ENCODE peak calls at places on chromosomes 2 and 18, in nine cellular contexts. N is T-helper 1 cell, K is OCI-LY7, G is T-helper 17 cell, Y is AG09319, S is stomach, H is AG04449, M is Daoy, V is HS-27A. L is an unnamed sample.

GRCh38 chr2:239682518-239682917 is 281.7 kb upstream of the HDAC4 start:
- DNase-seq in N (no peak), K (no peak), G (no peak), Y (no peak), S (no peak), H (no peak), M (no peak), V (no peak), L (no peak)

GRCh38 chr2:23273786-23274185 is 111.2 kb upstream of the KLHL29 start:
- DNase-seq in N (no peak), K (no peak), G (no peak), Y (no peak), S (no peak), H (no peak), M (peak; percentile 55), V (peak; percentile 68), L (no peak)

GRCh38 chr2:30115141-30115980 is 31.4 kb upstream of the YPEL5 start:
- DNase-seq in N (no peak), K (peak; percentile 79), G (no peak), Y (peak; percentile 61), S (peak; percentile 87), H (no peak), M (peak; percentile 88), V (peak; percentile 71), L (peak; percentile 25)

GRCh38 chr2:39735648-39736047 is 43.4 kb downstream of the THUMPD2 start:
- DNase-seq in N (no peak), K (no peak), G (no peak), Y (no peak), S (no peak), H (no peak), M (no peak), V (no peak), L (no peak)

GRCh38 chr2:206472094-206472493 is 28.8 kb downstream of the ADAM23 start:
- DNase-seq in N (no peak), K (no peak), G (no peak), Y (no peak), S (no peak), H (no peak), M (no peak), V (no peak), L (no peak)

GRCh38 chr2:222052934-222053367 is 245.8 kb downstream of the PAX3 start:
- DNase-seq in N (no peak), K (no peak), G (no peak), Y (no peak), S (no peak), H (no peak), M (no peak), V (no peak), L (no peak)

GRCh38 chr18:59663096-59663495 is 34.1 kb downstream of the CCBE1 start:
- DNase-seq in N (no peak), K (no peak), G (no peak), Y (no peak), S (no peak), H (no peak), M (no peak), V (no peak), L (no peak)

GRCh38 chr2:121626777-121627524 is 22.3 kb downstream of the CLASP1 start:
- DNase-seq in N (no peak), K (no peak), G (no peak), Y (no peak), S (peak; percentile 75), H (no peak), M (no peak), V (no peak), L (no peak)

GRCh38 chr2:217555075-217555876 is 447.5 kb downstream of the TNS1 start:
- DNase-seq in N (no peak), K (no peak), G (no peak), Y (no peak), S (no peak), H (no peak), M (no peak), V (no peak), L (no peak)

GRCh38 chr2:1685957-1686783 is 58.1 kb downstream of the PXDN start:
- DNase-seq in N (no peak), K (no peak), G (no peak), Y (no peak), S (no peak), H (no peak), M (peak; percentile 53), V (peak; percentile 51), L (no peak)

GRCh38 chr2:212973347-212973746 is 178.1 kb downstream of the IKZF2 start:
- DNase-seq in N (no peak), K (no peak), G (no peak), Y (no peak), S (no peak), H (no peak), M (no peak), V (no peak), L (no peak)

GRCh38 chr2:18455256-18455862 is 105.1 kb downstream of the RDH14 start:
- DNase-seq in N (no peak), K (no peak), G (no peak), Y (peak; percentile 48), S (no peak), H (peak; percentile 70), M (peak; percentile 25), V (no peak), L (no peak)

GRCh38 chr2:37361416-37361815 is 17.0 kb downstream of the QPCT start:
- DNase-seq in N (no peak), K (no peak), G (no peak), Y (no peak), S (no peak), H (no peak), M (no peak), V (no peak), L (no peak)

GRCh38 chr2:6683481-6683880 is 182.2 kb downstream of the CMPK2 start:
- DNase-seq in N (no peak), K (no peak), G (no peak), Y (no peak), S (no peak), H (no peak), M (no peak), V (no peak), L (no peak)

GRCh38 chr18:46421973-46422551 is 235.0 kb downstream of the LOXHD1 start:
- DNase-seq in N (no peak), K (no peak), G (no peak), Y (no peak), S (no peak), H (no peak), M (no peak), V (no peak), L (no peak)

GRCh38 chr2:216210711-216211131 is 101.6 kb downstream of the XRCC5 start:
- DNase-seq in N (no peak), K (no peak), G (no peak), Y (no peak), S (no peak), H (no peak), M (no peak), V (no peak), L (no peak)

GRCh38 chr2:150917956-150918713 is 343.5 kb downstream of the RBM43 start:
- DNase-seq in N (no peak), K (no peak), G (no peak), Y (no peak), S (no peak), H (no peak), M (no peak), V (no peak), L (no peak)

GRCh38 chr18:43531438-43531837 is 254.1 kb upstream of the SYT4 start:
- DNase-seq in N (no peak), K (no peak), G (no peak), Y (no peak), S (no peak), H (no peak), M (no peak), V (no peak), L (no peak)

GRCh38 chr2:181751266-181752030 is 71.1 kb upstream of the NEUROD1 start:
- DNase-seq in N (no peak), K (no peak), G (no peak), Y (no peak), S (no peak), H (no peak), M (no peak), V (no peak), L (no peak)

GRCh38 chr2:186562209-186562578 is 27.7 kb upstream of the ITGAV start:
- DNase-seq in N (no peak), K (no peak), G (no peak), Y (no peak), S (no peak), H (no peak), M (no peak), V (no peak), L (no peak)

GRCh38 chr2:59006204-59006603 is 765.1 kb upstream of the FANCL start:
- DNase-seq in N (no peak), K (no peak), G (no peak), Y (no peak), S (no peak), H (no peak), M (no peak), V (no peak), L (no peak)

GRCh38 chr2:6417050-6417449 is 448.7 kb downstream of the CMPK2 start:
- DNase-seq in N (no peak), K (no peak), G (no peak), Y (no peak), S (no peak), H (no peak), M (no peak), V (no peak), L (no peak)

GRCh38 chr2:232129483-232129882 is 168.0 kb downstream of the DIS3L2 start:
- DNase-seq in N (no peak), K (no peak), G (no peak), Y (no peak), S (no peak), H (no peak), M (no peak), V (no peak), L (no peak)

GRCh38 chr18:23158884-23159820 is 23.9 kb downstream of the CABLES1 start:
- DNase-seq in N (no peak), K (no peak), G (no peak), Y (no peak), S (no peak), H (no peak), M (no peak), V (no peak), L (no peak)

GRCh38 chr18:70781860-70782453 is 493.1 kb downstream of the SOCS6 start:
- DNase-seq in N (no peak), K (peak; percentile 15), G (peak; percentile 14), Y (no peak), S (peak; percentile 45), H (no peak), M (peak; percentile 32), V (no peak), L (peak; percentile 39)

GRCh38 chr2:51813245-51813644 is 781.3 kb upstream of the NRXN1 start:
- DNase-seq in N (no peak), K (no peak), G (no peak), Y (no peak), S (no peak), H (no peak), M (no peak), V (no peak), L (no peak)

GRCh38 chr18:75173758-75174157 is 35.2 kb downstream of the PTGR3 start:
- DNase-seq in N (no peak), K (no peak), G (no peak), Y (no peak), S (no peak), H (no peak), M (no peak), V (no peak), L (no peak)

GRCh38 chr18:63284173-63284765 is 35.3 kb downstream of the BCL2 start:
- DNase-seq in N (no peak), K (no peak), G (no peak), Y (no peak), S (no peak), H (no peak), M (no peak), V (no peak), L (no peak)

GRCh38 chr2:35099345-35099744 is 1256.2 kb upstream of the CRIM1 start:
- DNase-seq in N (no peak), K (no peak), G (no peak), Y (no peak), S (no peak), H (no peak), M (no peak), V (no peak), L (no peak)

GRCh38 chr2:176130153-176130916 is 830 bp downstream of the HOXD8 start:
- DNase-seq in N (no peak), K (no peak), G (no peak), Y (no peak), S (no peak), H (no peak), M (peak; percentile 75), V (no peak), L (no peak)

GRCh38 chr2:112959109-112959591 is 18.7 kb upstream of the IL36G start:
- DNase-seq in N (no peak), K (no peak), G (no peak), Y (no peak), S (no peak), H (no peak), M (no peak), V (no peak), L (no peak)

L was measured in activated effector memory CD4-positive, alpha-beta T cell treated with Interleukin-2 at 50 U/mL for 16 hours.